ENCODE peak calls at places on chromosome 3, in ten cellular contexts. L is bronchial epithelial cell, T is heart left ventricle, B is tibial nerve, P is natural killer cell, W is fibroblast of lung, G is DND-41, O is endothelial cell, J is body of pancreas, R is tibial artery. D is an unnamed sample.

GRCh38 chr3:30007668-30008067 is 598.7 kb upstream of the TGFBR2 start:
- DNase-seq in L (peak; percentile 35), T (no peak), B (no peak), P (no peak), W (no peak), G (no peak), O (no peak), J (no peak), R (no peak), D (peak; percentile 9)

GRCh38 chr3:42665050-42665878 is 11.8 kb downstream of the ZBTB47 start:
- DNase-seq in L (no peak), T (no peak), B (no peak), P (no peak), W (no peak), G (no peak), O (no peak), J (no peak), R (no peak), D (no peak)

GRCh38 chr3:3237979-3238378 is 58.5 kb upstream of the CRBN start:
- DNase-seq in L (no peak), T (no peak), B (no peak), P (no peak), W (no peak), G (no peak), O (no peak), J (no peak), R (no peak), D (no peak)

GRCh38 chr3:44910693-44911092 is 36.3 kb downstream of the TGM4 start:
- DNase-seq in L (no peak), T (no peak), B (no peak), P (no peak), W (no peak), G (no peak), O (no peak), J (no peak), R (no peak), D (no peak)

GRCh38 chr3:73056365-73057150 is 4.9 kb upstream of the EBLN2 start:
- DNase-seq in L (peak; percentile 65), T (no peak), B (no peak), P (no peak), W (peak; percentile 81), G (no peak), O (no peak), J (no peak), R (no peak), D (no peak)

GRCh38 chr3:143066033-143066432 is 53.5 kb upstream of the CHST2 start:
- DNase-seq in L (no peak), T (no peak), B (no peak), P (no peak), W (no peak), G (no peak), O (no peak), J (no peak), R (no peak), D (no peak)

GRCh38 chr3:47464603-47465002 is 11.1 kb downstream of the SCAP start:
- DNase-seq in L (peak; percentile 46), T (no peak), B (no peak), P (no peak), W (no peak), G (no peak), O (no peak), J (no peak), R (no peak), D (no peak)

GRCh38 chr3:52829482-52829881 is 990 bp downstream of the ITIH4 start:
- DNase-seq in L (no peak), T (no peak), B (no peak), P (no peak), W (no peak), G (no peak), O (no peak), J (no peak), R (no peak), D (no peak)

GRCh38 chr3:174218011-174218410 is 641.1 kb upstream of the NAALADL2 start:
- DNase-seq in L (peak; percentile 41), T (no peak), B (no peak), P (no peak), W (no peak), G (no peak), O (no peak), J (no peak), R (no peak), D (no peak)

GRCh38 chr3:14277557-14277956 is 98.9 kb downstream of the LSM3 start:
- DNase-seq in L (no peak), T (no peak), B (no peak), P (no peak), W (no peak), G (no peak), O (no peak), J (no peak), R (no peak), D (no peak)

GRCh38 chr3:14275962-14276909 is 97.6 kb downstream of the LSM3 start:
- DNase-seq in L (no peak), T (no peak), B (no peak), P (no peak), W (no peak), G (no peak), O (no peak), J (no peak), R (no peak), D (no peak)

GRCh38 chr3:14274537-14274936 is 95.9 kb downstream of the LSM3 start:
- DNase-seq in L (no peak), T (no peak), B (no peak), P (no peak), W (no peak), G (no peak), O (no peak), J (no peak), R (no peak), D (no peak)

GRCh38 chr3:14273886-14274517 is 95.4 kb downstream of the LSM3 start:
- DNase-seq in L (peak; percentile 75), T (no peak), B (no peak), P (no peak), W (no peak), G (no peak), O (no peak), J (no peak), R (no peak), D (no peak)

GRCh38 chr3:14274999-14275961 is 96.7 kb downstream of the LSM3 start:
- DNase-seq in L (no peak), T (no peak), B (no peak), P (no peak), W (no peak), G (peak; percentile 10), O (peak; percentile 28), J (no peak), R (no peak), D (no peak)
- TF ChIP-seq CTCF in L (peak; percentile 25), T (peak; percentile 24), B (no peak), P (no peak), W (peak; percentile 24), G (peak; percentile 49), O (peak; percentile 54), J (no peak), R (no peak), D (no peak)

GRCh38 chr3:55074861-55075260 is 147.0 kb upstream of the LRTM1 start:
- DNase-seq in L (no peak), T (no peak), B (no peak), P (no peak), W (peak; percentile 34), G (no peak), O (no peak), J (no peak), R (no peak), D (no peak)

GRCh38 chr3:55066406-55067128 is 138.7 kb upstream of the LRTM1 start:
- DNase-seq in L (no peak), T (no peak), B (no peak), P (no peak), W (no peak), G (no peak), O (no peak), J (no peak), R (no peak), D (no peak)

GRCh38 chr3:55065331-55065730 is 137.5 kb upstream of the LRTM1 start:
- DNase-seq in L (no peak), T (no peak), B (no peak), P (no peak), W (no peak), G (no peak), O (no peak), J (no peak), R (no peak), D (no peak)

GRCh38 chr3:55064164-55064563 is 136.3 kb upstream of the LRTM1 start:
- DNase-seq in L (no peak), T (no peak), B (no peak), P (no peak), W (no peak), G (no peak), O (no peak), J (no peak), R (no peak), D (no peak)

DNA sequence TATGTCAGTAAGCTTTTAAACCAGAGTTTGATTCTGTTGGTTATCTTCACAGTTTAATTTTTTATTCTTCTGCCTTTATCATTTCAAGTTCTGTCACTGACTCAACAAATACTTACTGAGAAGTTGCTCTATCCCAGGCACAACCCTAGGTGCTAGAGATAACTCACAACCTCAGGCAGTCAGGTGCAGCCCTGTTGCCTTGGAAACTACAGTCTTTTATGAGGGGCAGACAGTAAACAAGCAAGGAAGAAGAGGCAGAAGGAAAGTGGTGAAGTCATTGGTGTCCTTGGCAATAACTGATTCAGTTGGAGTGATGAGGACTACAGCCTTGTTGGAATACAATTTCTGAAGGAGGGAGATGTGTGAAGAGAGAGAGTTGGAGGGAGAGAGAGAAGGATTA is 142.1 kb upstream of the LRTM1 start:
- DNase-seq in L (no peak), T (no peak), B (no peak), P (no peak), W (no peak), G (no peak), O (no peak), J (no peak), R (no peak), D (no peak)
- TF ChIP-seq CTCF in L (no peak), T (no peak), B (no peak), P (no peak), W (no peak), G (no peak), O (no peak), J (no peak), R (no peak), D (no peak)

GRCh38 chr3:140521751-140522445 is 156.0 kb upstream of the TRIM42 start:
- DNase-seq in L (no peak), T (no peak), B (no peak), P (no peak), W (no peak), G (no peak), O (no peak), J (no peak), R (no peak), D (no peak)
- TF ChIP-seq CTCF in L (no peak), T (no peak), B (no peak), P (no peak), W (no peak), G (no peak), O (no peak), J (no peak), R (no peak), D (no peak)

GRCh38 chr3:83926291-83926690 is 1032.5 kb upstream of the CADM2 start:
- DNase-seq in L (no peak), T (no peak), B (no peak), P (no peak), W (no peak), G (no peak), O (no peak), J (no peak), R (no peak), D (no peak)

GRCh38 chr3:83928903-83929302 is 1029.9 kb upstream of the CADM2 start:
- DNase-seq in L (no peak), T (no peak), B (no peak), P (no peak), W (peak; percentile 1), G (no peak), O (no peak), J (no peak), R (no peak), D (no peak)

GRCh38 chr3:83928391-83928790 is 1030.4 kb upstream of the CADM2 start:
- DNase-seq in L (no peak), T (no peak), B (no peak), P (no peak), W (peak; percentile 27), G (no peak), O (peak; percentile 8), J (no peak), R (no peak), D (no peak)
- TF ChIP-seq CTCF in L (peak; percentile 14), T (no peak), B (no peak), P (no peak), W (no peak), G (peak; percentile 41), O (peak; percentile 44), J (no peak), R (no peak), D (peak; percentile 20)